ENCODE peak calls at places on chromosome 3, in ten cellular contexts. F is CD8-positive, alpha-beta T cell; G is AG08395; N is GM12891; K is stimulated activated CD8-positive, alpha-beta memory T cell treated with anti-CD3 and anti-CD28 coated beads, Interleukin-4, amount 100 ng/mL, for 24 hours; L is A673; Q is small intestine; M is AG08396; C is body of pancreas; E is upper lobe of right lung. A is an unnamed sample.

GRCh38 chr3:19202754-19203153 is 54.4 kb downstream of the KCNH8 start:
- DNase-seq in M (no peak), C (no peak), E (no peak), Q (no peak), G (no peak), N (no peak), K (no peak), L (no peak), F (no peak), A (no peak)

GRCh38 chr3:4416961-4417360 is 50.1 kb downstream of the SUMF1 start:
- DNase-seq in N (no peak), C (no peak), E (no peak), G (peak; percentile 76), Q (no peak), L (peak; percentile 85), K (no peak), F (no peak), M (peak; percentile 62), A (peak; percentile 82)

GRCh38 chr3:177681156-177681555 is 483.9 kb upstream of the TBL1XR1 start:
- DNase-seq in G (no peak), F (no peak), M (no peak), C (no peak), L (peak; percentile 50), Q (no peak), N (no peak), E (no peak), K (no peak), A (no peak)

GRCh38 chr3:169661567-169662214 is 1.8 kb downstream of the MECOM start:
- DNase-seq in L (peak; percentile 52), F (no peak), M (peak; percentile 83), C (peak; percentile 50), E (peak; percentile 76), G (peak; percentile 45), K (no peak), N (no peak), Q (peak; percentile 66), A (no peak)

GRCh38 chr3:114218578-114219185 is 18.7 kb downstream of the ZNF80 start:
- DNase-seq in L (no peak), E (no peak), C (no peak), N (no peak), F (no peak), M (no peak), G (no peak), Q (no peak), K (no peak), A (no peak)

GRCh38 chr3:190526787-190527767 is 13.2 kb downstream of the IL1RAP start:
- DNase-seq in Q (no peak), F (no peak), L (peak; percentile 68), C (no peak), G (peak; percentile 46), E (no peak), K (no peak), N (no peak), M (no peak), A (no peak)

GRCh38 chr3:159637895-159638542 is 350.6 kb upstream of the IL12A start:
- DNase-seq in L (no peak), N (no peak), Q (no peak), F (no peak), E (no peak), K (no peak), G (peak; percentile 51), M (no peak), C (no peak), A (no peak)

GRCh38 chr3:177679568-177680441 is 482.5 kb upstream of the TBL1XR1 start:
- DNase-seq in E (no peak), C (no peak), G (no peak), Q (peak; percentile 24), L (no peak), M (no peak), N (no peak), F (no peak), K (no peak), A (no peak)

GRCh38 chr3:16559664-16560365 is 45.4 kb downstream of the DAZL start:
- DNase-seq in K (no peak), N (no peak), F (no peak), G (no peak), C (no peak), Q (no peak), L (no peak), E (no peak), M (no peak), A (no peak)

GRCh38 chr3:98817546-98817945 is 54.4 kb downstream of the ST3GAL6 start:
- DNase-seq in L (peak; percentile 68), C (no peak), Q (peak; percentile 49), K (no peak), N (peak; percentile 9), F (no peak), E (no peak), G (peak; percentile 74), M (peak; percentile 36), A (no peak)

GRCh38 chr3:160449660-160450598 is at the start of gene TRIM59:
- DNase-seq in K (peak; percentile 95), L (peak; percentile 93), E (peak; percentile 97), M (peak; percentile 98), C (peak; percentile 95), N (peak; percentile 99), F (peak; percentile 97), Q (peak; percentile 97), G (peak; percentile 97), A (peak; percentile 94)